ENCODE peak calls at places on chromosomes 5 and 9, in five cellular contexts. One of them, this sample, is unnamed.

GRCh38 chr5:69300537-69301203 is 31.9 kb downstream of the CCDC125 start:
- DNase-seq in kidney: no peak
- DNase-seq in ovary: no peak
- DNase-seq in HTR-8/SVneo: no peak
- DNase-seq in RWPE1: no peak
- DNase-seq in this sample: no peak

GRCh38 chr5:132073231-132074013 is at the start of gene CSF2:
- DNase-seq in kidney: peak
- DNase-seq in ovary: no peak
- DNase-seq in HTR-8/SVneo: no peak
- DNase-seq in RWPE1: peak
- DNase-seq in this sample: no peak

GRCh38 chr5:135309391-135310327 is 89.4 kb downstream of the MACROH2A1 start:
- DNase-seq in kidney: no peak
- DNase-seq in ovary: no peak
- DNase-seq in HTR-8/SVneo: no peak
- DNase-seq in RWPE1: no peak
- DNase-seq in this sample: peak

GRCh38 chr5:180636403-180637075 is 12.9 kb downstream of the FLT4 start:
- DNase-seq in kidney: peak
- DNase-seq in ovary: no peak
- DNase-seq in HTR-8/SVneo: peak
- DNase-seq in RWPE1: no peak
- DNase-seq in this sample: peak

GRCh38 chr5:96091874-96092273 is 130.2 kb upstream of the ELL2 start:
- DNase-seq in kidney: no peak
- DNase-seq in ovary: no peak
- DNase-seq in HTR-8/SVneo: no peak
- DNase-seq in RWPE1: no peak
- DNase-seq in this sample: no peak

GRCh38 chr9:125189011-125189360 is 617 bp downstream of the PPP6C start:
- DNase-seq in kidney: peak
- DNase-seq in ovary: no peak
- DNase-seq in HTR-8/SVneo: no peak
- DNase-seq in RWPE1: peak
- DNase-seq in this sample: no peak

GRCh38 chr5:131224387-131225191 is 39.3 kb upstream of the CDC42SE2 start:
- DNase-seq in kidney: no peak
- DNase-seq in ovary: no peak
- DNase-seq in HTR-8/SVneo: no peak
- DNase-seq in RWPE1: no peak
- DNase-seq in this sample: no peak

GRCh38 chr5:179370490-179371122 is 25.3 kb upstream of the ADAMTS2 start:
- DNase-seq in kidney: peak
- DNase-seq in ovary: peak
- DNase-seq in HTR-8/SVneo: no peak
- DNase-seq in RWPE1: no peak
- DNase-seq in this sample: peak

GRCh38 chr9:75197521-75197920 is 109.2 kb downstream of the OSTF1 start:
- DNase-seq in kidney: no peak
- DNase-seq in ovary: no peak
- DNase-seq in HTR-8/SVneo: no peak
- DNase-seq in RWPE1: no peak
- DNase-seq in this sample: no peak

GRCh38 chr5:72138943-72139467 is 31.7 kb downstream of the MAP1B start:
- DNase-seq in kidney: no peak
- DNase-seq in ovary: peak
- DNase-seq in HTR-8/SVneo: no peak
- DNase-seq in RWPE1: peak
- DNase-seq in this sample: no peak

GRCh38 chr9:33329117-33329563 is 38.8 kb downstream of the NFX1 start:
- DNase-seq in kidney: no peak
- DNase-seq in ovary: no peak
- DNase-seq in HTR-8/SVneo: peak
- DNase-seq in RWPE1: peak
- DNase-seq in this sample: peak

GRCh38 chr5:151581347-151581746 is 9.8 kb downstream of the FAT2 start:
- DNase-seq in kidney: no peak
- DNase-seq in ovary: no peak
- DNase-seq in HTR-8/SVneo: no peak
- DNase-seq in RWPE1: no peak
- DNase-seq in this sample: no peak

GRCh38 chr9:84007662-84008061 is 27.1 kb downstream of the RMI1 start:
- DNase-seq in kidney: no peak
- DNase-seq in ovary: no peak
- DNase-seq in HTR-8/SVneo: no peak
- DNase-seq in RWPE1: no peak
- DNase-seq in this sample: no peak

GRCh38 chr5:113520429-113520828 is 6.9 kb downstream of the YTHDC2 start:
- DNase-seq in kidney: no peak
- DNase-seq in ovary: no peak
- DNase-seq in HTR-8/SVneo: no peak
- DNase-seq in RWPE1: no peak
- DNase-seq in this sample: no peak